ENCODE peak calls at places on chromosome 20, in four cellular contexts. I is HepG2, H is GM12878, W is K562. V is an unnamed sample.

GRCh38 chr20:4451487-4451886 is 270.2 kb upstream of the PRND start:
- DNase-seq in W (no peak), I (no peak), H (no peak), V (no peak)

GRCh38 chr20:2798814-2799213 is 1.6 kb downstream of the CPXM1 start:
- DNase-seq in W (no peak), I (no peak), H (no peak), V (no peak)

GRCh38 chr20:48012401-48012974 is 227.2 kb upstream of the SULF2 start:
- DNase-seq in W (no peak), H (no peak), I (peak; percentile 49), V (no peak)

GRCh38 chr20:62358171-62358719 is 8.9 kb downstream of the LAMA5 start:
- DNase-seq in I (no peak), H (no peak), W (peak; percentile 50), V (no peak)

GRCh38 chr20:61800359-61801064 is 265.2 kb downstream of the TAF4 start:
- DNase-seq in W (no peak), H (no peak), I (no peak), V (no peak)

GRCh38 chr20:13416531-13416930 is 195.5 kb downstream of the ISM1 start:
- DNase-seq in H (no peak), I (no peak), W (no peak), V (no peak)

GRCh38 chr20:25259358-25259757 is 11.5 kb downstream of the PYGB start:
- DNase-seq in W (no peak), I (no peak), H (no peak), V (no peak)

GRCh38 chr20:2387180-2387577 is 6.5 kb downstream of the TGM6 start:
- DNase-seq in H (peak; percentile 21), I (peak; percentile 48), W (peak; percentile 55), V (peak; percentile 62)

GRCh38 chr20:48527771-48528170 is 300.0 kb downstream of the PREX1 start:
- DNase-seq in W (no peak), I (no peak), H (no peak), V (no peak)

GRCh38 chr20:2234788-2235187 is 61.0 kb upstream of the TGM3 start:
- DNase-seq in I (no peak), W (no peak), H (no peak), V (peak; percentile 43)

GRCh38 chr20:21315138-21315537 is 12.0 kb downstream of the XRN2 start:
- DNase-seq in I (no peak), W (no peak), H (no peak), V (no peak)

GRCh38 chr20:59082077-59082740 is 39.6 kb upstream of the PRELID3B start:
- DNase-seq in I (peak; percentile 30), H (no peak), W (peak; percentile 19), V (peak; percentile 21)

GRCh38 chr20:63234693-63235398 is 859 bp upstream of the BIRC7 start:
- DNase-seq in W (no peak), I (peak; percentile 60), H (no peak), V (no peak)

GRCh38 chr20:30487947-30488926 is 769.2 kb upstream of the DEFB115 start:
- DNase-seq in I (no peak), W (no peak), H (no peak), V (no peak)

GRCh38 chr20:845967-846893 is 12.7 kb downstream of the FAM110A start:
- DNase-seq in H (no peak), W (no peak), I (no peak), V (no peak)

GRCh38 chr20:63855363-63856110 is 5.8 kb upstream of the ABHD16B start:
- DNase-seq in I (no peak), W (no peak), H (no peak), V (no peak)

GRCh38 chr20:51469046-51469445 is 73.5 kb downstream of the NFATC2 start:
- DNase-seq in W (no peak), H (no peak), I (no peak), V (no peak)

GRCh38 chr20:14958626-14959025 is 621.2 kb upstream of the FLRT3 start:
- DNase-seq in I (no peak), H (no peak), W (no peak), V (no peak)

GRCh38 chr20:14957416-14957815 is 620.0 kb upstream of the FLRT3 start:
- DNase-seq in I (no peak), W (no peak), H (no peak), V (no peak)

GRCh38 chr20:14956538-14956937 is 619.1 kb upstream of the FLRT3 start:
- DNase-seq in H (no peak), W (no peak), I (no peak), V (no peak)

GRCh38 chr20:14960837-14961236 is 623.4 kb upstream of the FLRT3 start:
- DNase-seq in H (no peak), W (no peak), I (no peak), V (no peak)

DNA sequence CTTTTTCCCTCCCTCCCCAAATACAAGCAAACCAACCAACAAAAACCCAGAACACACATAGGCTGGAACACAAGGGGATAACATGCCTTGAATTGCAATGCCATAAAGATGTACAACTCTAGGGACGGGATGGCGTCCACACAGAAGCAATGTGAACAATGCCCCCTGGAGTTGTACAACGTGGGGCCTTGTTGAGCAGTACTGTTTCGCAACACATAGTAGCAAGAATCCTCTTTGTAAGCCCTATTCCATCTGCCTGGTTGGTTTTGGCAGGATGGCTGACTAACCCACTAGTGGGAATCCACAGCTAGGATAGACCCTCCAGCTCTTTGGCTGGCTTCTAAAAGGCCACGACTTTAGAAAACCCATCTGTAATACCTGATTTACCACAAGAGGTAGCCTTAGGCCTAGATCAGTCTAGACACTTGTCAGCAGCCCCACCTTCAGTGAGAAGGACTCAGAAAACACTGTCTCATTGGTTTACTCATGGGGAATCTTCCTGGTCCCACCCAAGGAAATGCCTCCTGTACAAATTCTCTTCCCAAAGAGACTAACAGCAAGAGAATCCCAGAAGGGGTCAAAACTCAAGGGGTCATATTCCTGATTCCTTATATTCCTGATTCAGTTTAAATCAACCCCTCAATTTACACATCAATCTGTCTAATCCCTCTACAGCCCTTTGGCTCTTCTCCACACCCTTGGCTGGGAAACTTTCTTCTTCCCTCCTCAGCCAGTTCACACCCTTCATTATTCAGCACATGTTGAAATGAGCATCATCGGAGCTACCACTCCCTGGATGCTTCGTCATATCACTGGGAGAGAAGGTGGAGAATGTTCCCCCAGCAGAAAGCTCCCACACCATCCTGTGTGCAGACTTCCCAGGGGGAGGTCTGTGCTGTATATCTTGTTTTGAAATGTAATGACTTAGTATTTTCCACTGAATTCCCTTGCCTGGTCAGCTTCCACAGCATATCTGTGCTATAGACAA is 622.4 kb upstream of the FLRT3 start:
- DNase-seq in H (no peak), I (peak; percentile 24), W (no peak), V (no peak)
- TF ChIP-seq FOXK2 in H (no peak), I (no peak), W (no peak), V (no peak)

DNA sequence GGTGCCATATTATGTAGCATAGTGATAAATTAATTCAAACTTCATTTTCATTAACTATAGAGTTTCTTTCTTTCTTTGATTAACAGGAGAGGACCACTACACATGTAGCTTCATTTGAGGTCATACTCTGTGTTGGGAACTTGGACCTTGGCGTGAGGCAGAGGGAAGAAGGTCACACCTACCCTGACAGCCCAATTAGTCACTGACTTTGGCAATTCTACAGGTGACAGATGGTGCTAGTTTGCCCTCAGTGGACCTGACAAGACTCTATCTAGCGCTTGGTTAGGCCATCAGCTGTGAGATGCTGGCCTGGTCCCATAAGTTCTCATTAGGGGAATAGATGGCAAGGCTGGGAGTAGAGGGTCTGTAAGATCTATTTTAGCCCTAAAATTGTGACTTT is 14.2 kb downstream of the SLX4IP start:
- DNase-seq in H (no peak), I (no peak), W (no peak), V (no peak)
- TF ChIP-seq FOXK2 in H (no peak), I (no peak), W (no peak), V (no peak)

GRCh38 chr20:53736757-53737403 is 143.2 kb upstream of the ZNF217 start:
- DNase-seq in I (no peak), W (no peak), H (peak; percentile 79), V (no peak)

GRCh38 chr20:53736122-53736756 is 142.6 kb upstream of the ZNF217 start:
- DNase-seq in I (peak; percentile 55), W (no peak), H (no peak), V (no peak)

GRCh38 chr20:53738039-53738944 is 144.7 kb upstream of the ZNF217 start:
- DNase-seq in I (peak; percentile 88), W (peak; percentile 46), H (no peak), V (peak; percentile 67)

GRCh38 chr20:53738945-53739798 is 145.5 kb upstream of the ZNF217 start:
- DNase-seq in I (no peak), H (no peak), W (peak; percentile 74), V (no peak)

DNA sequence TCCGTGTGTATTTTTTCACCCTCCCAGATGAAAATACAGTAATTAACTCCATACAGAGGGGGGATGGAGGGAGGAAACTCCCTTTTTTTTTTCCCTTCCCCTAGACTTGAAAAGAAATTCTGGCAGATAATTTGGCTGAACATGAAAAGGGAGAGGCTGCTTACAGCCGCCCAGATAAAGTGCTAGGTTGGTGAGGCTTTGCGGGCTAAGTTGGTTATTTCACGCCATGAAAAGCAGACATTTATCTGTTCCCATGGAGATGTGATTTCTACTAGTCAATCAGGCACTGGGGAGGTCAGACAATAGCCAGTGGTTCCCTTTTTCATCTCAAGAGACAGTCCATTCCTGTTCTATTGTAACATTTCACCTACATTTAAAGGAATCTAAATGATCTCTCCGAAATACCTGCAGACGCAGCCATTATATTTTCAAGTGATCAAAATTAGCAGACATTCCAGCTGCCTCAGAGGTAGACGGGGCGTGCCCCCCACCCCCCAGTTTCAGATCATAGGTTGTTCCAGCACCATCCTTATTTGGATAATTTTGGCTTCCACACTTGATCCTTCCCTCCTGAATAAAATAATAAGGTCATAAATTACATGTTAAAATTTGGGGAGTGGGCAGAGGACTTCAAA is 143.9 kb upstream of the ZNF217 start:
- DNase-seq in H (no peak), I (no peak), W (no peak), V (no peak)
- TF ChIP-seq FOXK2 in H (no peak), I (no peak), W (no peak), V (no peak)

GRCh38 chr20:38414769-38415450 is 20.2 kb downstream of the SNHG17 start:
- DNase-seq in H (no peak), I (no peak), W (no peak), V (no peak)
- TF ChIP-seq FOXK2 in H (no peak), I (no peak), W (no peak), V (no peak)

GRCh38 chr20:33656783-33657703 is 5.1 kb upstream of the C20orf144 start:
- DNase-seq in H (no peak), I (no peak), W (no peak), V (no peak)
- TF ChIP-seq FOXK2 in H (no peak), I (no peak), W (no peak), V (no peak)

DNA sequence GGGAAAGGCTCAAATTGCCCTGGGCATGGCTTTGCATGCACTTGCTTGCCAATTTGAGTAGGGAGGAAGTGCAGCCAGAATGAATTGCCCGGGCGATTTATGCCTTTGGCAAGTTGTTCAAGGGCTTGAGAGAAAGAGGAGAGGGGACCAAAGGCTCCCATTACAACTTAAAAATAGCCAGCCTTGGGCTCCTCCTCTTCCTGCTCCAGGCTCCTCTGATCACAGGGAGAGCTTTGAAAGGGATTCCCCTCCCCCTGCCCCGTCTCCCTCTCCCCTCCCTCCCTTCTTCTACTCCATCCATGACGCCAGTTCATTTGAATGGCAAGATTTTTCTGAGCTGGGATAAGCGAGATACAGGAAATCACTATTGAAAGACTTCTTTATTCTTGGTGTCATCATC is 304.9 kb upstream of the JAG1 start:
- DNase-seq in H (no peak), W (no peak), I (no peak), V (no peak)
- TF ChIP-seq FOXK2 in H (no peak), W (no peak), I (no peak), V (no peak)

V was measured in HEK293T.